ENCODE peak calls at places on chromosomes 4 and X, in six cellular contexts. One of them, this sample, is unnamed.

GRCh38 chr4:148515248-148515647 is 73.0 kb upstream of the NR3C2 start:
- DNase-seq in endodermal cell: no peak
- DNase-seq in neural progenitor cell: no peak
- DNase-seq in GM12865: no peak
- DNase-seq in mesenchymal stem cell: no peak
- DNase-seq in IMR-90: peak
- DNase-seq in this sample: peak

GRCh38 chrX:38985945-38986344 is 184.7 kb downstream of the MID1IP1 start:
- DNase-seq in endodermal cell: no peak
- DNase-seq in neural progenitor cell: no peak
- DNase-seq in GM12865: no peak
- DNase-seq in mesenchymal stem cell: no peak
- DNase-seq in IMR-90: no peak
- DNase-seq in this sample: no peak

GRCh38 chr4:152351080-152351479 is 184.8 kb downstream of the FBXW7 start:
- DNase-seq in endodermal cell: no peak
- DNase-seq in neural progenitor cell: no peak
- DNase-seq in GM12865: no peak
- DNase-seq in mesenchymal stem cell: no peak
- DNase-seq in IMR-90: no peak
- DNase-seq in this sample: no peak

GRCh38 chr4:14184265-14184664 is 556.7 kb upstream of the BOD1L1 start:
- DNase-seq in endodermal cell: peak
- DNase-seq in neural progenitor cell: peak
- DNase-seq in GM12865: no peak
- DNase-seq in mesenchymal stem cell: no peak
- DNase-seq in IMR-90: peak
- DNase-seq in this sample: no peak

GRCh38 chr4:119068529-119068962 is 67.1 kb upstream of the MYOZ2 start:
- DNase-seq in endodermal cell: no peak
- DNase-seq in neural progenitor cell: no peak
- DNase-seq in GM12865: no peak
- DNase-seq in mesenchymal stem cell: peak
- DNase-seq in IMR-90: peak
- DNase-seq in this sample: no peak

GRCh38 chr4:139568206-139568969 is 12.4 kb upstream of the SETD7 start:
- DNase-seq in endodermal cell: peak
- DNase-seq in neural progenitor cell: peak
- DNase-seq in GM12865: no peak
- DNase-seq in mesenchymal stem cell: no peak
- DNase-seq in IMR-90: no peak
- DNase-seq in this sample: peak

GRCh38 chrX:68503830-68504229 is 5.0 kb downstream of the YIPF6 start:
- DNase-seq in endodermal cell: no peak
- DNase-seq in neural progenitor cell: no peak
- DNase-seq in GM12865: no peak
- DNase-seq in mesenchymal stem cell: no peak
- DNase-seq in IMR-90: peak
- DNase-seq in this sample: no peak

GRCh38 chrX:9874483-9874882 is 88.3 kb downstream of the SHROOM2 start:
- DNase-seq in endodermal cell: no peak
- DNase-seq in neural progenitor cell: no peak
- DNase-seq in GM12865: no peak
- DNase-seq in mesenchymal stem cell: peak
- DNase-seq in IMR-90: peak
- DNase-seq in this sample: no peak

GRCh38 chrX:53086464-53086863 is 4.3 kb downstream of the TSPYL2 start:
- DNase-seq in endodermal cell: no peak
- DNase-seq in neural progenitor cell: no peak
- DNase-seq in GM12865: no peak
- DNase-seq in mesenchymal stem cell: no peak
- DNase-seq in IMR-90: no peak
- DNase-seq in this sample: no peak

GRCh38 chr4:118037955-118038354 is 3.7 kb downstream of the NDST3 start:
- DNase-seq in endodermal cell: no peak
- DNase-seq in neural progenitor cell: no peak
- DNase-seq in GM12865: no peak
- DNase-seq in mesenchymal stem cell: no peak
- DNase-seq in IMR-90: no peak
- DNase-seq in this sample: no peak

GRCh38 chrX:123738378-123738955 is 5.6 kb upstream of the THOC2 start:
- DNase-seq in endodermal cell: no peak
- DNase-seq in neural progenitor cell: no peak
- DNase-seq in GM12865: no peak
- DNase-seq in mesenchymal stem cell: no peak
- DNase-seq in IMR-90: no peak
- DNase-seq in this sample: no peak

GRCh38 chrX:77901506-77901905 is 2.2 kb downstream of the COX7B start:
- DNase-seq in endodermal cell: no peak
- DNase-seq in neural progenitor cell: no peak
- DNase-seq in GM12865: no peak
- DNase-seq in mesenchymal stem cell: no peak
- DNase-seq in IMR-90: no peak
- DNase-seq in this sample: no peak
- H3K4me3 ChIP-seq in endodermal cell: peak
- H3K4me3 ChIP-seq in neural progenitor cell: peak
- H3K4me3 ChIP-seq in GM12865: peak
- H3K4me3 ChIP-seq in mesenchymal stem cell: no peak
- H3K4me3 ChIP-seq in IMR-90: no peak
- H3K4me3 ChIP-seq in this sample: no peak

GRCh38 chrX:19063030-19063429 is 59.2 kb downstream of the ADGRG2 start:
- DNase-seq in endodermal cell: no peak
- DNase-seq in neural progenitor cell: no peak
- DNase-seq in GM12865: no peak
- DNase-seq in mesenchymal stem cell: peak
- DNase-seq in IMR-90: peak
- DNase-seq in this sample: peak

GRCh38 chrX:19059063-19059462 is 63.2 kb downstream of the ADGRG2 start:
- DNase-seq in endodermal cell: no peak
- DNase-seq in neural progenitor cell: no peak
- DNase-seq in GM12865: peak
- DNase-seq in mesenchymal stem cell: no peak
- DNase-seq in IMR-90: no peak
- DNase-seq in this sample: no peak

GRCh38 chrX:19065535-19065934 is 56.7 kb downstream of the ADGRG2 start:
- DNase-seq in endodermal cell: no peak
- DNase-seq in neural progenitor cell: no peak
- DNase-seq in GM12865: peak
- DNase-seq in mesenchymal stem cell: no peak
- DNase-seq in IMR-90: no peak
- DNase-seq in this sample: no peak

GRCh38 chrX:19064175-19064574 is 58.1 kb downstream of the ADGRG2 start:
- DNase-seq in endodermal cell: peak
- DNase-seq in neural progenitor cell: no peak
- DNase-seq in GM12865: no peak
- DNase-seq in mesenchymal stem cell: peak
- DNase-seq in IMR-90: peak
- DNase-seq in this sample: peak
- H3K4me3 ChIP-seq in endodermal cell: no peak
- H3K4me3 ChIP-seq in neural progenitor cell: no peak
- H3K4me3 ChIP-seq in GM12865: no peak
- H3K4me3 ChIP-seq in mesenchymal stem cell: no peak
- H3K4me3 ChIP-seq in IMR-90: no peak
- H3K4me3 ChIP-seq in this sample: no peak

DNA sequence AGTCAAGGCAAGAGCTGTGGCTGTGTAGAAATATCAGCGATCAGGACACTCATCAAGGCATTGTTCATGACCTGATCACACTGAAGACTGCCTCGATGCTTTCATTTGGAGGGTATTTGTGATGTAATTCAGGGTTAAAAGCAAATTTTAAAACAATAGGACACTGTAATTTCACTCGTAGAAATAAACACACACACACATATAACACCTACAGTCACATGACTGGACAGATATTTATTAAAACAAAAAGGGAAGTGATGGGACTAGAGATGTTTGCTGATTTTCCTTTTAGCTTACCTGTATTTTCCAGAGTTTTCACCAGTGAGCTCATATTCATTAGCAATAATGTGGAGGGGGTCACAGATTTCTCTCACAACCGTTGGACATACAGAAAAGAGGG is 51.1 kb upstream of the KDR start:
- DNase-seq in endodermal cell: no peak
- DNase-seq in neural progenitor cell: no peak
- DNase-seq in GM12865: no peak
- DNase-seq in mesenchymal stem cell: peak
- DNase-seq in IMR-90: no peak
- DNase-seq in this sample: no peak
- H3K4me3 ChIP-seq in endodermal cell: no peak
- H3K4me3 ChIP-seq in neural progenitor cell: no peak
- H3K4me3 ChIP-seq in GM12865: no peak
- H3K4me3 ChIP-seq in mesenchymal stem cell: no peak
- H3K4me3 ChIP-seq in IMR-90: no peak
- H3K4me3 ChIP-seq in this sample: no peak

DNA sequence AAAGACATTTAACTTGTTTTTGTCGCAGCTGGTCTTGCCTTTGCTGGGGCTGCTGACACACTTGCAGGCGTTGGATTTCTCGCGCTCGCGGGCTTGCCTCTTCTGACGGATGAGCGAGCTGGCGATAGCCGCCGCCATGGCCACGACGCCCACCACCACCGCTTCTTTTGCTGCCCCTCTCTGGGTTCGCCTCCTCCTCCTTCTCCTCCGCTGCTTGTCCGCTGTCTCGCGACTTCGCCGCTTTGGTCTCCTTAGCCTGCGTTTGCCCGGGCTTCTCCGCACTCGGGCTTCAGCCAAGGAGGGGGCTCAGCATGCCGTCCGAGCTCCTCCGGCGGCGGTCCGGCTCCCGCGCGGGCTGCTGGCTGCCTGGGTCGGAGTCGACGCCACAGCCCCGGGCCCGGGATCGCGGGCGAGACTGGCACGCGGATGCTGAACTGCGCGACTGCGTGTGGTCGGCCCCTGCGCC is 618 bp downstream of the FGF13 start:
- DNase-seq in endodermal cell: peak
- DNase-seq in neural progenitor cell: peak
- DNase-seq in GM12865: no peak
- DNase-seq in mesenchymal stem cell: no peak
- DNase-seq in IMR-90: no peak
- DNase-seq in this sample: no peak
- H3K4me3 ChIP-seq in endodermal cell: peak
- H3K4me3 ChIP-seq in neural progenitor cell: peak
- H3K4me3 ChIP-seq in GM12865: no peak
- H3K4me3 ChIP-seq in mesenchymal stem cell: peak
- H3K4me3 ChIP-seq in IMR-90: no peak
- H3K4me3 ChIP-seq in this sample: peak

GRCh38 chrX:19772759-19773623 is 114.4 kb downstream of the SH3KBP1 start:
- DNase-seq in endodermal cell: no peak
- DNase-seq in neural progenitor cell: no peak
- DNase-seq in GM12865: peak
- DNase-seq in mesenchymal stem cell: no peak
- DNase-seq in IMR-90: no peak
- DNase-seq in this sample: no peak

GRCh38 chrX:19775830-19776498 is 111.4 kb downstream of the SH3KBP1 start:
- DNase-seq in endodermal cell: no peak
- DNase-seq in neural progenitor cell: no peak
- DNase-seq in GM12865: no peak
- DNase-seq in mesenchymal stem cell: no peak
- DNase-seq in IMR-90: no peak
- DNase-seq in this sample: peak

GRCh38 chrX:19774905-19775304 is 112.5 kb downstream of the SH3KBP1 start:
- DNase-seq in endodermal cell: no peak
- DNase-seq in neural progenitor cell: no peak
- DNase-seq in GM12865: peak
- DNase-seq in mesenchymal stem cell: no peak
- DNase-seq in IMR-90: no peak
- DNase-seq in this sample: no peak

GRCh38 chrX:19772306-19772705 is 115.1 kb downstream of the SH3KBP1 start:
- DNase-seq in endodermal cell: no peak
- DNase-seq in neural progenitor cell: no peak
- DNase-seq in GM12865: no peak
- DNase-seq in mesenchymal stem cell: peak
- DNase-seq in IMR-90: peak
- DNase-seq in this sample: no peak

GRCh38 chrX:19776753-19777152 is 110.6 kb downstream of the SH3KBP1 start:
- DNase-seq in endodermal cell: no peak
- DNase-seq in neural progenitor cell: no peak
- DNase-seq in GM12865: peak
- DNase-seq in mesenchymal stem cell: no peak
- DNase-seq in IMR-90: no peak
- DNase-seq in this sample: no peak
- H3K4me3 ChIP-seq in endodermal cell: no peak
- H3K4me3 ChIP-seq in neural progenitor cell: no peak
- H3K4me3 ChIP-seq in GM12865: no peak
- H3K4me3 ChIP-seq in mesenchymal stem cell: no peak
- H3K4me3 ChIP-seq in IMR-90: no peak
- H3K4me3 ChIP-seq in this sample: no peak